ENCODE peak calls at places on chromosome 15, in eight cellular contexts. B is activated CD4-positive, alpha-beta T cell treated with anti-CD3 and anti-CD28 coated beads for 4 hours; R is endothelial cell; N is transverse colon; Z is pons; W is T-cell; E is effector CD4-positive, alpha-beta T cell; A is cerebellum. X is an unnamed sample.

GRCh38 chr15:75107905-75108838 is 84.8 kb downstream of the PPCDC start:
- DNase-seq in Z (no peak), R (no peak), N (peak; percentile 70), E (peak; percentile 3), B (peak; percentile 27), W (peak; percentile 28), A (no peak), X (no peak)

GRCh38 chr15:74396146-74396438 is 28.6 kb upstream of the CYP11A1 start:
- DNase-seq in R (no peak), A (no peak), W (no peak), N (no peak), Z (no peak), B (no peak), E (no peak), X (no peak)

GRCh38 chr15:65818927-65819562 is 27.0 kb upstream of the DENND4A start:
- DNase-seq in R (no peak), W (peak; percentile 45), N (no peak), Z (no peak), B (no peak), A (no peak), E (peak; percentile 7), X (no peak)

GRCh38 chr15:49815506-49815905 is 194.7 kb downstream of the DTWD1 start:
- DNase-seq in N (no peak), B (no peak), Z (no peak), R (no peak), A (no peak), E (no peak), W (no peak), X (no peak)

GRCh38 chr15:47394410-47394809 is 322.9 kb upstream of the SEMA6D start:
- DNase-seq in N (no peak), R (no peak), E (no peak), B (no peak), Z (no peak), W (no peak), A (no peak), X (no peak)

GRCh38 chr15:73318463-73319351 is 50.1 kb downstream of the HCN4 start:
- DNase-seq in R (peak; percentile 54), B (no peak), A (peak; percentile 39), Z (no peak), E (no peak), W (no peak), N (no peak), X (no peak)

GRCh38 chr15:45187894-45188830 is at the start of gene SHF:
- DNase-seq in B (peak; percentile 85), N (peak; percentile 71), R (peak; percentile 50), A (peak; percentile 93), W (peak; percentile 44), E (peak; percentile 50), Z (peak; percentile 63), X (peak; percentile 91)

GRCh38 chr15:26670116-26670515 is 102.8 kb downstream of the GABRB3 start:
- DNase-seq in B (no peak), N (no peak), A (no peak), Z (no peak), W (no peak), R (no peak), E (no peak), X (no peak)

GRCh38 chr15:57743424-57743823 is 36.9 kb downstream of the POLR2M start:
- DNase-seq in B (no peak), A (no peak), R (no peak), N (no peak), E (no peak), Z (no peak), W (no peak), X (no peak)

GRCh38 chr15:60000824-60001641 is 3.1 kb upstream of the FOXB1 start:
- DNase-seq in W (no peak), Z (no peak), N (no peak), R (no peak), B (no peak), A (no peak), E (no peak), X (no peak)

GRCh38 chr15:73753250-73754130 is at the start of gene INSYN1:
- DNase-seq in B (no peak), A (peak; percentile 17), Z (no peak), N (peak; percentile 16), W (no peak), E (no peak), R (peak; percentile 47), X (peak; percentile 77)

X was measured in sigmoid colon.